ENCODE peak calls at places on chromosome 9, in four cellular contexts. E is mammary epithelial cell, O is PC-3, R is Caco-2. K is an unnamed sample. For H3K4me1, the result is how much of the 10 kb centered on the place peaks cover.

GRCh38 chr9:116721411-116721810 is 34.3 kb downstream of the TRIM32 start:
- DNase-seq in R (no peak), O (no peak), E (no peak), K (no peak)

GRCh38 chr9:115980502-115980901 is 173.1 kb upstream of the PAPPA start:
- DNase-seq in E (no peak), R (no peak), O (no peak), K (no peak)

GRCh38 chr9:94511134-94511942 is 43.5 kb upstream of the PCAT7 start:
- DNase-seq in O (peak), E (no peak), R (no peak), K (no peak)

GRCh38 chr9:76044420-76044819 is 153.9 kb downstream of the PCSK5 start:
- DNase-seq in R (no peak), E (no peak), O (no peak), K (no peak)

GRCh38 chr9:98992885-98993569 is 49.3 kb downstream of the COL15A1 start:
- DNase-seq in R (no peak), O (no peak), E (no peak), K (no peak)

GRCh38 chr9:100428871-100429654 is 2.1 kb downstream of the MSANTD3 start:
- DNase-seq in R (peak), O (peak), E (peak), K (no peak)

GRCh38 chr9:5389109-5389732 is 48.5 kb downstream of the PLGRKT start:
- DNase-seq in R (no peak), O (peak), E (peak), K (no peak)

GRCh38 chr9:133787749-133788015 is 49.5 kb upstream of the SARDH start:
- DNase-seq in E (peak), O (no peak), R (peak), K (peak)

GRCh38 chr9:18705763-18706372 is 231.9 kb downstream of the ADAMTSL1 start:
- DNase-seq in E (no peak), O (no peak), R (no peak), K (peak)

GRCh38 chr9:70504814-70505213 is 90.4 kb upstream of the KLF9 start:
- DNase-seq in O (no peak), R (no peak), E (no peak), K (no peak)
- H3K4me1 ChIP-seq in O (under half), R (under half), E (under half), K (under half)

DNA sequence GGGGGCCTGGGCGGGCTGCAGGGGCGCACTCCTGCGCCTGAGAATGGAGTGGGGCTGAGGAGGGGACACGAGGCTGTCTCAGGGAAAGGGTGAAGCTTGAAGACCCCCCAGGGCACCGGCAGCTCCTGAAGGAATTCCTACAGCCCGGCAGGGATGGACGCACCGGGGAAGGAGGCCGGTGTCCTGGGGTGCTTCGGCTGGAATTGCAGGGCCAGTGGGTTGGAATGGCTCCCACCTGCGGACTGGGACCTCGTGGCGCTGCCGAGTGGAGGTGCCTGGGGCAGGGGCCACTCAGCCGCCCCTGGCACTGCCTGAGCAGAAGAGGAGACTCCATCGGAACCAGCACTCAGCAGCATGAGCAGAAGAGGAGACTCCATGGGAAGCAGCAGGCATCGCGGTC is 17.9 kb upstream of the TMEM250 start:
- DNase-seq in R (no peak), E (no peak), O (no peak), K (no peak)
- H3K4me1 ChIP-seq in R (under half), E (under half), O (under half), K (under half)

GRCh38 chr9:114214686-114215397 is 59.5 kb downstream of the COL27A1 start:
- DNase-seq in R (no peak), O (no peak), E (peak), K (no peak)
- H3K4me1 ChIP-seq in R (under half), O (under half), E (under half), K (under half)

GRCh38 chr9:71839665-71840064 is 71.3 kb downstream of the ABHD17B start:
- DNase-seq in E (no peak), O (no peak), R (no peak), K (no peak)
- H3K4me1 ChIP-seq in E (under half), O (under half), R (under half), K (under half)

GRCh38 chr9:23308114-23308513 is 517.9 kb downstream of the ELAVL2 start:
- DNase-seq in E (no peak), R (no peak), O (peak), K (no peak)
- H3K4me1 ChIP-seq in E (under half), R (under half), O (under half), K (under half)

DNA sequence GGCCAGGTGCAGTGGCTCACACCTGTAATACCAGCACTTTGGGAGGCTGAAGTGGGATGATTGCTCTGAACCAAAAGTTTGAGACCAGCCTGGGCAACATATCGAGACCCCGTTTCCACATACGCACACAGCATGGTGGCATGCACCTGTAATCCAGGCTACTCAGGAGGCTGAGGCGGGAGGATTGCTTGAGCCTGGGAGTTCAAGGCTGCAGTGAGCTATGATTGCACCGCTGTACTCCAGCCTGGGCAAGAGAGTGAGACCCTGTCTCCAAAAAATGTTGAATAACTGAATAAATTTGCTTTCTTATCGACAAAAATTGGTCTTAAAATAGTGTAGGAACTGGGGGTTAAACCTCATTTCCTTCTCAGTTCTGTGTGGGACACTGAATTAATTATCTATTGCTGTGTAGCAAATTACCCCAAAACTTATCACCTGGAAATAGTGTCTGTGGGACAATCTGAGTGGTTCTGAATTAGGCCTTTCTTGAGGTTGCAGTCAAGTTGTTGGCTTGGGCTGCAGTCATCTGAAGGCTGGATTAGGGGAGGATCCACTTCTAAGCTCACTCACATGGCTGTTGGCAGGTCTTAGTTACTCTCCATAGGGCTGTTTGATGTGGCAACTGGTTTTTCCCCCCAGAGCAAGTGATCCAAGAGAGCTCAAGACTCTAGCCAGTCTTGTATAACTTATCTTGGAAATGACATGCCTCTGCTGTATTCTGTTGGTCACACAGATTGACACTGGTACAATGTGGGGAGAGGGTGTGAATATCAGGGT is 2.0 kb downstream of the SNX30 start:
- DNase-seq in R (no peak), E (no peak), O (no peak), K (no peak)
- H3K4me1 ChIP-seq in R (half or more), E (half or more), O (half or more), K (under half)